ENCODE peak calls at places on chromosomes 6 and 20, in six cellular contexts. N, Z, R, W, F and E are unnamed samples.
A peak's percentile ranks its signal among the peaks of the same experiment; 100 is the strongest.

GRCh38 chr6:112180095-112180820 is 74.1 kb downstream of the LAMA4 start:
- DNase-seq in R (peak; percentile 73), Z (peak; percentile 90), N (peak; percentile 71), W (peak; percentile 81), F (peak; percentile 90), E (peak; percentile 84)

GRCh38 chr6:56581561-56581960 is 61.1 kb downstream of the DST start:
- DNase-seq in F (no peak), Z (no peak), W (no peak), R (no peak), N (no peak), E (no peak)

GRCh38 chr6:41021832-41022231 is 17.2 kb downstream of the UNC5CL start:
- DNase-seq in Z (peak; percentile 24), N (peak; percentile 37), R (peak; percentile 66), F (peak; percentile 71), W (peak; percentile 74), E (peak; percentile 65)

GRCh38 chr20:48897298-48898044 is 24.0 kb upstream of the ARFGEF2 start:
- DNase-seq in N (peak; percentile 64), W (peak; percentile 95), R (peak; percentile 94), F (no peak), Z (no peak), E (peak; percentile 86)

GRCh38 chr20:4160761-4161305 is 145.5 kb upstream of the RNF24 start:
- DNase-seq in W (peak; percentile 69), R (peak; percentile 54), N (no peak), Z (peak; percentile 67), F (peak; percentile 37), E (no peak)

GRCh38 chr6:134398453-134398852 is 80.5 kb upstream of the SGK1 start:
- DNase-seq in F (no peak), Z (no peak), N (peak; percentile 48), R (no peak), W (no peak), E (no peak)

GRCh38 chr6:20058912-20059311 is 153.4 kb downstream of the MBOAT1 start:
- DNase-seq in Z (no peak), N (no peak), W (no peak), F (no peak), R (no peak), E (no peak)

GRCh38 chr6:157944983-157945931 is 36.4 kb upstream of the SYNJ2 start:
- DNase-seq in R (peak; percentile 72), W (peak; percentile 78), Z (no peak), N (no peak), F (no peak), E (no peak)

GRCh38 chr6:56040875-56041274 is 165.5 kb upstream of the BMP5 start:
- DNase-seq in F (no peak), Z (no peak), R (peak; percentile 59), N (no peak), W (peak; percentile 65), E (peak; percentile 40)

GRCh38 chr20:33298391-33298790 is 15.4 kb downstream of the BPIFB1 start:
- DNase-seq in W (no peak), N (no peak), Z (no peak), R (no peak), F (no peak), E (peak; percentile 23)

GRCh38 chr6:156725712-156726111 is 51.5 kb upstream of the ARID1B start:
- DNase-seq in F (no peak), Z (no peak), R (no peak), W (no peak), N (no peak), E (no peak)

GRCh38 chr20:57660510-57661199 is 40.4 kb upstream of the ZBP1 start:
- DNase-seq in F (no peak), W (no peak), R (no peak), N (no peak), Z (no peak), E (no peak)

DNA sequence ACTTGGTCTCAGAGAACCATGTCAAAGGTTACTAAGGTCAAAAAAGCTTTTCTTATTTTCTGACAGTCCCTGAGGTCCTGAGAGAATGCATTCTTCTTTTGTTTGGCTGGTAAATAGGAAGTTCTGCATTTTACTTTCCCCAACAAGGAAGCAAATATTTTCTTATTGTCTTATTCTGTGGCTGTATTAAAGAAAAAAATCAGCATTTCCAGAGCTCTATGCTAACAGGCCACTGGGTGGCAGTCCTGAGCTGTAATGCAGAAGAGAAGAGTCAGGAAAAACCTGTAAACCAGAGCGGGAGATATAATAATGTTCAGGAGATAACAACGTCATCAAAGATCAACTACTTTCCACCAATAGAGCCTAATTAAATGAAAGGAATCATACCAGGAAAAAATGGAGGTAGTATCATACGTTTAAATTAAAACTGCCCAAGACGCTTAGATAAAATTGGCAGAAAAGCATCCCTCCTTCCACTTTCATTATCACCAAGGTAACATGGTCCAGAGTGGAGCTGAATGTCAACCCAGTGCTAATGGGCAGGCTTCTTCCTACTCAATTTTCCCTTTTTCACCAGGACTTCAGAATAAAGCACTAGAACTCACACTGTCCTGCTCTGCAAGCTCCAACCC is 55.6 kb upstream of the CARMIL1 start:
- DNase-seq in R (peak; percentile 44), N (peak; percentile 81), F (peak; percentile 54), Z (peak; percentile 77), W (peak; percentile 57), E (peak; percentile 79)
- H3K4me2 ChIP-seq in R (peak overlapping the region; percentile 82), N (peak overlapping the region; percentile 38), F (no peak overlapping the region), Z (no peak overlapping the region), W (peak overlapping the region; percentile 70), E (peak overlapping the region; percentile 71)

DNA sequence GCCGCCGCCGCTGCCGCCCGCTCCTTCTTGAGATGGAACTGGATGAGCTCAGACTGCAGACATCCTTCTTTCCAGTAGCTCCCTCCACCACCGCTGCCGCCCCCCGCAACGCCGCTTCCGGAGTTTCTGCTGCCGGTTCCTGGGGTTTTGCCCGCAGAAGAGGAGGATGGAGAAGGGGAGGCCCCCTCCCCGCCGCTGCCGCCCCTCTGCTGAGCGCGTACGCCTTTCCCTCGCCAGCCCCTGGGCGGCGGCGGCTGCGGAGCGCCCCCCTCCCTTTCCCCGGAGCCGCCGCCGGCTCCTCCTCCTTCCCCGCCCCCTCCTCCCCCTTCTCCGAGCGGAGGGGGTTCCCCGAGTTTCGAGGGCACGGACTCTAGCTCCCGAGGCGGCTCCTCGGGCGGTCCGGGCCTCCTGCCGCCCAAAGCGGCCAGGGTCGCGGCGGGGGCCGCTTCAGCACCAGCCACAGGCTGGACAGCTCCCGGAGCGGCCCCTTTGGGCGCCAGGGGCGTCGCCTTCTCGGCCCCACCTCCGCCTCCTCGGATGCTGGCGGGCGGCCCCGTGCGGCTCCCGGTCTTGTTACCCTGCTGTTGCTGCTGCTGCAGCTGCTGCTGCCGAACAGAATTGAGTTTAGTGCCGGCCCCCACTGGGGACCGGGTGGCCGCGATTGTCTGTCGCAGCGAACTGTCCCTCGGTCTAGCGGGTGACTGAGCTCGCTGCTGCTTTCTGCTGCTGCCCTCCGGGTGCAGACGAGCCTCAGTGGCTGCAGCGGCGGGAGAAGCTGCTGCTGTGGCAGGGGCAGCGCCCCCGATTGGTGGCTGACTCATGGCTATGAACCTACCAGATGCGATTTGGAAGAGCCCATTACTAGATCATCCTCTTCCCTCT is 3.1 kb downstream of the MTCL3 start:
- DNase-seq in F (no peak), N (peak; percentile 19), W (peak; percentile 74), Z (peak; percentile 87), R (peak; percentile 58), E (peak; percentile 82)
- TF ChIP-seq EZH2 in F (peak; percentile 70), N (no peak), W (no peak), Z (peak; percentile 40), R (no peak), E (no peak)

GRCh38 chr6:160122744-160123143 is 1.1 kb downstream of the SLC22A1 start:
- DNase-seq in R (no peak), W (no peak), Z (no peak), N (no peak), F (no peak), E (no peak)
- H3K27ac ChIP-seq in R (no peak overlapping the region), W (no peak overlapping the region), Z (no peak overlapping the region), N (no peak overlapping the region), F (no peak overlapping the region), E (no peak overlapping the region)

DNA sequence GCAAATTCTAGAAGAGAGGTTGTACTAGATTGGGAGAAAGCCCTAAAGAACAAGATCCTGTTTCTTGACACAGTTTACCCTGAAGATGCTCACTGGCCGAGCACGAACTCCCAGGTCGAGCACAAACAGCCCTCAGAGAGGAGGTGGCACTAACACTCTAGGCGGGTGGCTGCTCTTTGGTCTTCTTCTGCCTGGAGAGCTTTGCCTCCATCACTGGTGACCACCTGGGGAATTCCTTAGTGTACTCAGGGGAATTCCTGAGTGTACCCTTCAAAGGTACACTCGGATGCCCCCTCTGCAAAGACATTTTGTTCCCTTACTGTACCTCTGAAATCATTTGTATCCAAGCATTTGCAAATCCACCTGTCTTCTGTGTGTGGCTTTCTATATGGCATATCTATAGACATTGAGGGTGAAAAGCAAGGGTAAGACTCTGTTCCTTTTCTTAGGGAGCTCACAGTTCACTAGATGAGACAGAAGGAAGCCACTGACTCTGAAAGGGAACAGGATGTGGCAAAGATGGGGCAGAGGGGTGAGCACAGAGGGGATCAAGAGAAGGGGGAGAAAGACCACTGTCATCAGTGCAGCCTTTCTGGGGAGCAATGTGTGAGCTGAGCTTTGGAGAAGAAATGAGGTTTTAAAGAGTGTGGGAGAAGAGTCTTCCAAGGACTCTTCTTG is 169.8 kb upstream of the PROKR2 start:
- DNase-seq in W (no peak), Z (no peak), F (no peak), N (no peak), R (no peak), E (no peak)
- H3K4me2 ChIP-seq in W (no peak overlapping the region), Z (no peak overlapping the region), F (no peak overlapping the region), N (no peak overlapping the region), R (no peak overlapping the region), E (no peak overlapping the region)

DNA sequence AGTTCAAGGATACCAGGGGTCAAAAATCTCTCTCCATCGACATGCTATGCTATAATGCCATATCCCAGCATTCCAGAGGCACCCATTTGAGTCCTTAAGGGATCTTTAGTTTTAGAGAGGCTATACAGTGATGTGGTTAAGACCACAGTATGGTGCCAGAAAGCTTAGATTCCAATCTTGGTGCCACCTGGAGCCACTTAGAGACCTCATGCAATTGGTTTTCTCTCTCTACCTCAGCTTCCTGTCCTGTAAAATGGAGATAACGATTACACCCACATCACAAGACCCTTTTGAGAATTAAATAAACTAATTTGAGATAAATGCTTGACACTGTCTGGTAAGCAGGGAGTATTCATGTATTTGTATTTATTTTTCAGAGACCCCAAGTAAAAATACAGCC is 39.0 kb downstream of the PLAGL1 start:
- DNase-seq in R (no peak), Z (peak; percentile 45), F (no peak), N (no peak), W (no peak), E (no peak)
- TF ChIP-seq EZH2 in R (no peak), Z (no peak), F (no peak), N (no peak), W (no peak), E (no peak)

GRCh38 chr6:167679137-167679736 is 147.5 kb upstream of the AFDN start:
- DNase-seq in F (no peak), N (no peak), R (no peak), Z (peak; percentile 40), W (no peak), E (no peak)
- H3K27ac ChIP-seq in F (peak overlapping the region; percentile 96), N (no peak overlapping the region), R (no peak overlapping the region), Z (peak overlapping the region; percentile 39), W (no peak overlapping the region), E (no peak overlapping the region)

GRCh38 chr6:26493258-26493657 is 6.8 kb upstream of the BTN1A1 start:
- DNase-seq in F (peak; percentile 52), R (no peak), N (peak; percentile 19), W (peak; percentile 20), Z (no peak), E (peak; percentile 27)
- H3K4me2 ChIP-seq in F (peak overlapping the region; percentile 18), R (no peak overlapping the region), N (no peak overlapping the region), W (no peak overlapping the region), Z (no peak overlapping the region), E (no peak overlapping the region)